ENCODE peak calls at places on chromosomes 6 and 20, in eight cellular contexts. T is body of pancreas, E is breast epithelium, F is stomach, V is ovary, X is right lobe of liver, N is sigmoid colon, G is uterus. D is an unnamed sample.

GRCh38 chr6:168272379-168273011 is 47.1 kb downstream of the DACT2 start:
- DNase-seq in V (no peak), E (peak), G (no peak), F (no peak), N (no peak), X (no peak), T (no peak), D (peak)

GRCh38 chr6:136403166-136403980 is 113.7 kb upstream of the BCLAF1 start:
- DNase-seq in V (no peak), N (no peak), X (no peak), G (peak), T (no peak), F (no peak), E (no peak), D (no peak)

GRCh38 chr6:160831751-160832150 is 129.7 kb downstream of the PLG start:
- DNase-seq in X (no peak), E (no peak), G (no peak), T (no peak), V (no peak), N (no peak), F (no peak), D (no peak)

GRCh38 chr6:2101213-2101612 is 144.2 kb downstream of the GMDS start:
- DNase-seq in G (no peak), E (no peak), T (no peak), N (no peak), X (no peak), F (no peak), V (no peak), D (peak)

GRCh38 chr6:150072201-150072600 is 3.3 kb upstream of the ULBP3 start:
- DNase-seq in E (peak), T (peak), V (no peak), N (no peak), X (no peak), G (no peak), F (peak), D (no peak)

GRCh38 chr6:131400054-131400781 is 172.8 kb upstream of the ARG1 start:
- DNase-seq in F (no peak), G (no peak), E (no peak), N (no peak), X (no peak), T (no peak), V (no peak), D (peak)

GRCh38 chr6:133227344-133227743 is 13.8 kb upstream of the EYA4 start:
- DNase-seq in V (no peak), T (no peak), F (no peak), G (no peak), X (no peak), N (no peak), E (no peak), D (no peak)

GRCh38 chr6:52538921-52539354 is 37.9 kb downstream of the TRAM2 start:
- DNase-seq in T (no peak), X (no peak), G (no peak), V (no peak), F (no peak), N (no peak), E (no peak), D (no peak)

GRCh38 chr6:56946368-56946767 is 8.5 kb upstream of the BEND6 start:
- DNase-seq in N (no peak), V (no peak), G (no peak), E (no peak), X (no peak), F (no peak), T (no peak), D (no peak)

GRCh38 chr6:36979343-36979742 is 6.7 kb downstream of the MTCH1 start:
- DNase-seq in E (no peak), F (peak), N (peak), G (peak), X (no peak), V (peak), T (peak), D (peak)

GRCh38 chr6:89270951-89271721 is 44.0 kb downstream of the GABRR2 start:
- DNase-seq in E (no peak), N (no peak), G (no peak), V (no peak), F (no peak), X (no peak), T (no peak), D (no peak)

GRCh38 chr6:136921521-136921935 is 573 bp upstream of the SLC35D3 start:
- DNase-seq in E (no peak), G (no peak), T (peak), V (no peak), N (no peak), F (no peak), X (no peak), D (no peak)

GRCh38 chr20:63980317-63980805 is 571 bp upstream of the PRPF6 start:
- DNase-seq in N (no peak), E (no peak), T (no peak), G (no peak), X (no peak), F (no peak), V (no peak), D (no peak)

GRCh38 chr6:149563203-149563927 is 2.8 kb upstream of the GINM1 start:
- DNase-seq in V (no peak), X (no peak), N (no peak), T (no peak), G (no peak), F (no peak), E (no peak), D (no peak)

GRCh38 chr6:3899970-3900439 is 50.8 kb downstream of the FAM50B start:
- DNase-seq in N (no peak), X (no peak), E (no peak), F (peak), V (no peak), T (no peak), G (no peak), D (no peak)

GRCh38 chr6:11298651-11299420 is 66.4 kb upstream of the NEDD9 start:
- DNase-seq in V (no peak), T (peak), E (no peak), N (no peak), F (peak), X (peak), G (no peak), D (no peak)

GRCh38 chr6:131893198-131893597 is 58.0 kb downstream of the CCN2 start:
- DNase-seq in E (no peak), X (no peak), N (no peak), V (no peak), T (no peak), G (no peak), F (no peak), D (no peak)

GRCh38 chr6:89818977-89819335 is 638 bp downstream of the MDN1 start:
- DNase-seq in F (no peak), X (no peak), G (no peak), N (no peak), E (no peak), V (no peak), T (peak), D (peak)

GRCh38 chr6:159941286-159942113 is 27.4 kb upstream of the IGF2R start:
- DNase-seq in T (no peak), E (no peak), F (no peak), V (no peak), X (no peak), G (no peak), N (no peak), D (peak)

GRCh38 chr20:16666272-16666671 is 63.6 kb upstream of the SNRPB2 start:
- DNase-seq in E (no peak), V (no peak), F (no peak), X (no peak), G (no peak), T (no peak), N (no peak), D (no peak)

GRCh38 chr6:89007209-89008001 is 44.0 kb upstream of the RNGTT start:
- DNase-seq in X (no peak), E (no peak), F (no peak), V (no peak), T (no peak), G (no peak), N (no peak), D (no peak)

GRCh38 chr6:154480144-154480639 is 30.3 kb downstream of the CNKSR3 start:
- DNase-seq in N (no peak), G (no peak), T (no peak), V (no peak), F (no peak), X (no peak), E (no peak), D (no peak)

GRCh38 chr6:107116328-107116892 is 1.1 kb upstream of the BEND3 start:
- DNase-seq in F (peak), G (no peak), E (no peak), T (peak), N (peak), X (no peak), V (no peak), D (peak)
- TF ChIP-seq POLR2A in F (no peak), G (no peak), E (no peak), T (no peak), N (no peak), X (no peak), V (no peak), D (no peak)

DNA sequence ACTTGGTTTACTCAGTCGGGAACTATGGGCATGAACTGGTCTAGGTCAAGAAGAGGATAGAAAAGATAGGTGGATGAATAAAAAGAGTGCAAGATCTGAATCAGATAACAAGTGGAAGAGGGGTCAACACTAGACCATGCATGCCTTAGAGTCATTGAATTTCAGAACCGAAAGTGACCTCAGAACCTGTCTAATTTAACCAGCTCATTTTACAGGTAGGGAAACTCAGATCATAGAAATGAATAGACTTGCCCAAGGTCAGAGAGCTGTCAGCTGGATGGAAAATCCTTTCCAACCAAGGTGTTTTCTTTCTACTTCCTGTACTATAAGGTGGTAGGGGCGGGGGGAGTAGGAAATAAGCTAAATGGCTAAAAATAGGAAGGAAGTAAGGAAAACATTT is 121.4 kb upstream of the ADGRF1 start:
- DNase-seq in V (no peak), T (no peak), N (no peak), X (no peak), G (no peak), E (no peak), F (no peak), D (no peak)
- TF ChIP-seq POLR2A in V (no peak), T (no peak), N (no peak), X (no peak), G (no peak), E (no peak), F (no peak), D (no peak)

DNA sequence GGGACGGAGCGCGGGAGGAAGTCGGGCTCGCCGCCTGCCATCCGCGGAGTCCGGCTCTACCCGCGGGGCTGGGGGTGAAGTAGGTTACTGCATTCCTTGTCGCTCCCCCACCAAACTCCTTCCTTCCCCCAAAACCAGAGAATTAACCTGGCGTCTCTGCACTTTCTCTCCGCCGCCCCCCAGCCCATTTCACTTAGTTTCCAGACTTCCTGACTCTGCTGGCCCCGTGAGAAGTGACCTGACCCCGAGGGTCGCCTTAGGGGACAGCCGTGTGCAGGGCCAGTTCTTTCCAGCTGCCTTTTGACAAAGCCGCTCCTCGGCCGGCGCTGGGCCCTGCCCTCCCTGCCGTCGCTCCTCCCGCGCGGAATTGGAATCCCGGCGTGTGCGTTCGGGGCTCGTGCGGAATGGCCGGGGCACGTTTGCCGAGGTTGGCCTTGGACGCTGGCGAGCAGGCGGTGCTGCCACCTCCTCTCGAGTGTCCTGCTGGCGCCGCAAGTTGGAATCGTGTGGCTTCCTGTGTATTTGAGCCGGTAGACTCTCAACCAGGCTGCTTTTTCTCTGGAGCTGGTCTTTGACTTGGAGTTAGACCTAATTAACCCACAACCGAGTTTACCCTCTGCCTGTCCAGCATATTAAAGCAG is 650 bp downstream of the DCBLD1 start:
- DNase-seq in E (peak), X (peak), N (peak), F (peak), V (peak), G (peak), T (peak), D (peak)
- TF ChIP-seq POLR2A in E (no peak), X (no peak), N (no peak), F (no peak), V (no peak), G (no peak), T (peak), D (no peak)

GRCh38 chr6:6712258-6712978 is 123.9 kb downstream of the LY86 start:
- DNase-seq in F (peak), T (peak), N (no peak), V (no peak), E (no peak), X (peak), G (no peak), D (peak)
- TF ChIP-seq POLR2A in F (no peak), T (peak), N (no peak), V (no peak), E (no peak), X (no peak), G (no peak), D (peak)

GRCh38 chr20:1941226-1941625 is 46.0 kb downstream of the SIRPA start:
- DNase-seq in E (peak), F (no peak), G (peak), T (no peak), X (peak), V (no peak), N (peak), D (no peak)
- TF ChIP-seq POLR2A in E (no peak), F (no peak), G (no peak), T (no peak), X (no peak), V (no peak), N (no peak), D (no peak)

DNA sequence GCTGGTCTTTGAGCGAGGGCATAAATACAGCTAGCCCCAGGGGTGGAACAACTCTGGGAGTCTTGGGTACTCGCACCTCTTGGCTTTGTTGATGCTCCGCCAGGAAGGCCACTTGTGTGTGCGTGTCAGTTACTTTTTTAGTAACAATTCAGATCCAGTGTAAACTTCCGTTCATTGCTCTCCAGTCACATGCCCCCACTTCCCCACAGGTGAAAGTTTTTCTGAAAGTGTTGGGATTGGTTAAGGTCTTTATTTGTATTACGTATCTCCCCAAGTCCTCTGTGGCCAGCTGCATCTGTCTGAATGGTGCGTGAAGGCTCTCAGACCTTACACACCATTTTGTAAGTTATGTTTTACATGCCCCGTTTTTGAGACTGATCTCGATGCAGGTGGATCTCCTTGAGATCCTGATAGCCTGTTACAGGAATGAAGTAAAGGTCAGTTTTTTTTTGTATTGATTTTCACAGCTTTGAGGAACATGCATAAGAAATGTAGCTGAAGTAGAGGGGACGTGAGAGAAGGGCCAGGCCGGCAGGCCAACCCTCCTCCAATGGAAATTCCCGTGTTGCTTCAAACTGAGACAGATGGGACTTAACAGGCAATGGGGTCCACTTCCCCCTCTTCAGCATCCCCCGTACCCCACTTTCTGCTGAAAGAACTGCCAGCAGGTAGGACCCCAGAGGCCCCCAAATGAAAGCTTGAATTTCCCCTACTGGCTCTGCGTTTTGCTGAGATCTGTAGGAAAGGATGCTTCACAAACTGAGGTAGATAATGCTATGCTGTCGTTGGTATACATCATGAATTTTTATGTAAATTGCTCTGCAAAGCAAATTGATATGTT is 19.2 kb downstream of the IRF4 start:
- DNase-seq in F (no peak), T (no peak), X (no peak), G (no peak), N (no peak), V (no peak), E (no peak), D (no peak)
- TF ChIP-seq POLR2A in F (no peak), T (no peak), X (no peak), G (no peak), N (no peak), V (no peak), E (no peak), D (no peak)

DNA sequence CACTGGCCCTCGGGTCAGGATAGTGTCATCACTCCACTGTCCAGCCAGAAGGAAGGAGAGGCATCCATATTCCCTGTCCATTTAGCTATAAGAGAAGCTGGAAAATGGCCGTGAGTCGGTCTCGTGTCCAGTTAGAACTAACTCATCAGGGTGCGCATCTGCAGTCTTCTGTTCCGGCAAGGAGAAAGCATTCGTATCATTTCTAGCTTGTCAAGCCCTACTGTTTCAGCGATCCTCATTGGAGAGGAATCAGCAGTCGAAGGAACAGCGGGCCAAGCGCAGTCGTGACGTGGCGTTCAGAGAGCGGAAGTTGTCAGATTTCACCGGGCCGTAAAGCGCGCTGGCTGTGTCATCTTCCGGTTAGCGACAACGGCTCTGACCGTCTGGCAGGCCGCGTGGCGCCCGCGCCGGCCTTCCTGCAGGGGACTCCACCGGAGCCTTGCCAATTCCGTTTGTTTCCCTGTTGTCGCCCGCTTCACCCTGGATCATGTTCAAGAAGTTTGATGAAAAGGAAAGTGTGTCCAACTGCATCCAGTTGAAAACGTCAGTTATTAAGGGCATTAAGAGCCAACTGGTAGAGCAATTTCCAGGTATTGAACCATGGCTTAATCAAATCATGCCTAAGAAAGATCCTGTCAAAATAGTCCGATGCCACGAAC is 32.9 kb downstream of the HM13 start:
- DNase-seq in V (peak), N (peak), X (peak), G (peak), T (peak), F (peak), E (peak), D (peak)
- TF ChIP-seq POLR2A in V (peak), N (peak), X (peak), G (peak), T (peak), F (peak), E (peak), D (peak)

GRCh38 chr6:71420693-71421328 is 132.2 kb downstream of the OGFRL1 start:
- DNase-seq in F (peak), T (peak), V (peak), G (peak), E (peak), X (peak), N (peak), D (peak)
- TF ChIP-seq POLR2A in F (peak), T (peak), V (peak), G (peak), E (peak), X (peak), N (peak), D (no peak)

GRCh38 chr6:82365011-82365751 is 1.6 kb downstream of the TPBG start:
- DNase-seq in G (peak), T (peak), F (peak), X (no peak), N (no peak), E (peak), V (peak), D (peak)

GRCh38 chr6:82362144-82362543 is 1.5 kb upstream of the TPBG start:
- DNase-seq in F (no peak), T (no peak), G (no peak), N (no peak), E (no peak), V (no peak), X (no peak), D (no peak)

GRCh38 chr6:82363368-82364086 is at the start of gene TPBG:
- DNase-seq in X (peak), N (peak), G (peak), E (peak), T (peak), F (peak), V (peak), D (no peak)

GRCh38 chr6:82362868-82363267 is 749 bp upstream of the TPBG start:
- DNase-seq in V (no peak), G (peak), E (no peak), T (no peak), X (no peak), F (no peak), N (no peak), D (no peak)

DNA sequence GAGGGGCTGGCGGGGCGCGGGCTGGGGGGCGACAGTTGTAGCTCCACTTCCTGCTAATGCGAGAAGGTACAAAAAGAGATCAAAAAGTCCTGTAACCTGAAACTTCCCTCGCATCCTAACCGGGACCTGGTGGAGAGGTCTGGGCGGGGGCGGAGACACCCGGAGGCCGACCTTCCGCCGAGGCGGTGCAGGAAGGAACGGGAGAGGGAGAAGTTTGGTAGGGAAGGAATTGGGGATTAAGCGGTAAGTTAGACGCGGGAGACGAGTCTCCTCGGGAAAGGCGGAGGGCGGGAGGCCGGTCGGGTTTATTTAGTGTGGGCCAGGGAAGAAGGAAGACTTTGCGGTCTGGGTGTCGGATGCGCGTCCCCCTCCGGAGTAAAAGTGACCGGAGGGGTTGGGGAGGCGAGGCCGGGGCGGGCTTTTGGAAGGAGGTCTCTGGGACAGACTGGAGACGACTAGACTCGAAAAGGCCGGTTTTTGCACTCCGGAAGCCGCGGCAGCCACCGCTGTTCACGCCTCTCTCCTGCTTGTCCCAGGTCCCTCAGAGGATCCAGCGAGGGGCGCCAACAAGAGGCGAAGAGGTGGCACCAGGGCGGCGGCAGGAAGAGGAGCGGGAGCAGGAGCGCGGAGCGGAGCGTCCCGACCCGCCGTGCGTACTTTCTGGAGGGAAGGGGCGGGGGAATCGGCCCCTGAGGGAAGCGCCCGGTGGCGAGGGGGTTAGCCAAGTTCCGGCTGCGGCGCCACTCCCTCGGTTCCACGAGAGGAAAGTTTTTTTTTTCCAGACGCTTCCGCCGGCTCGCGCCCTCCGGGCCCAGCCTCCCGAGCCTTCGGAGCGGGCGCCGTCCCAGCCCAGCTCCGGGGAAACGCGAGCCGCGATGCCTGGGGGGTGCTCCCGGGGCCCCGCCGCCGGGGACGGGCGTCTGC is 732 bp downstream of the TPBG start:
- DNase-seq in V (peak), X (peak), F (peak), N (peak), E (peak), G (peak), T (peak), D (no peak)
- TF ChIP-seq POLR2A in V (no peak), X (no peak), F (no peak), N (no peak), E (no peak), G (no peak), T (peak), D (no peak)